ENCODE peak calls at places on chromosomes 2 and 18, in five cellular contexts. One of them, this sample, is unnamed.

GRCh38 chr18:39660141-39660540 is 2094.5 kb upstream of the CELF4 start:
- DNase-seq in MV-4-11: no peak
- DNase-seq in heart left ventricle: no peak
- DNase-seq in OCI-LY7: no peak
- DNase-seq in dermis microvascular lymphatic vessel endothelial cell: no peak
- DNase-seq in this sample: no peak

GRCh38 chr2:62469558-62469957 is 36.4 kb downstream of the TMEM17 start:
- DNase-seq in MV-4-11: no peak
- DNase-seq in heart left ventricle: no peak
- DNase-seq in OCI-LY7: no peak
- DNase-seq in dermis microvascular lymphatic vessel endothelial cell: no peak
- DNase-seq in this sample: no peak

GRCh38 chr18:74373428-74373827 is 57.8 kb downstream of the C18orf63 start:
- DNase-seq in MV-4-11: no peak
- DNase-seq in heart left ventricle: no peak
- DNase-seq in OCI-LY7: no peak
- DNase-seq in dermis microvascular lymphatic vessel endothelial cell: no peak
- DNase-seq in this sample: no peak

GRCh38 chr18:25827961-25828561 is 262.4 kb downstream of the SS18 start:
- DNase-seq in MV-4-11: no peak
- DNase-seq in heart left ventricle: no peak
- DNase-seq in OCI-LY7: no peak
- DNase-seq in dermis microvascular lymphatic vessel endothelial cell: peak; percentile 52
- DNase-seq in this sample: peak; percentile 34

GRCh38 chr2:240286596-240286995 is 146.1 kb upstream of the OTOS start:
- DNase-seq in MV-4-11: no peak
- DNase-seq in heart left ventricle: no peak
- DNase-seq in OCI-LY7: no peak
- DNase-seq in dermis microvascular lymphatic vessel endothelial cell: no peak
- DNase-seq in this sample: no peak

GRCh38 chr18:62518460-62519375 is 4.1 kb upstream of the ZCCHC2 start:
- DNase-seq in MV-4-11: no peak
- DNase-seq in heart left ventricle: no peak
- DNase-seq in OCI-LY7: no peak
- DNase-seq in dermis microvascular lymphatic vessel endothelial cell: no peak
- DNase-seq in this sample: no peak

GRCh38 chr2:112629224-112629623 is 16.5 kb upstream of the SLC20A1 start:
- DNase-seq in MV-4-11: no peak
- DNase-seq in heart left ventricle: no peak
- DNase-seq in OCI-LY7: no peak
- DNase-seq in dermis microvascular lymphatic vessel endothelial cell: no peak
- DNase-seq in this sample: no peak

GRCh38 chr2:172323256-172323655 is 104.1 kb upstream of the ITGA6 start:
- DNase-seq in MV-4-11: no peak
- DNase-seq in heart left ventricle: no peak
- DNase-seq in OCI-LY7: no peak
- DNase-seq in dermis microvascular lymphatic vessel endothelial cell: no peak
- DNase-seq in this sample: no peak

GRCh38 chr2:188979730-188980123 is 5.6 kb downstream of the COL3A1 start:
- DNase-seq in MV-4-11: no peak
- DNase-seq in heart left ventricle: no peak
- DNase-seq in OCI-LY7: no peak
- DNase-seq in dermis microvascular lymphatic vessel endothelial cell: no peak
- DNase-seq in this sample: no peak

GRCh38 chr18:59729781-59730180 is 32.6 kb upstream of the CCBE1 start:
- DNase-seq in MV-4-11: no peak
- DNase-seq in heart left ventricle: no peak
- DNase-seq in OCI-LY7: no peak
- DNase-seq in dermis microvascular lymphatic vessel endothelial cell: no peak
- DNase-seq in this sample: no peak

GRCh38 chr2:99205491-99205890 is 24.5 kb downstream of the MRPL30 start:
- DNase-seq in MV-4-11: no peak
- DNase-seq in heart left ventricle: no peak
- DNase-seq in OCI-LY7: no peak
- DNase-seq in dermis microvascular lymphatic vessel endothelial cell: no peak
- DNase-seq in this sample: peak; percentile 73

GRCh38 chr2:237529452-237530402 is 36.6 kb upstream of the PRLH start:
- DNase-seq in MV-4-11: peak; percentile 95
- DNase-seq in heart left ventricle: no peak
- DNase-seq in OCI-LY7: peak; percentile 66
- DNase-seq in dermis microvascular lymphatic vessel endothelial cell: no peak
- DNase-seq in this sample: no peak

GRCh38 chr18:2486426-2486825 is 84.9 kb downstream of the METTL4 start:
- DNase-seq in MV-4-11: no peak
- DNase-seq in heart left ventricle: no peak
- DNase-seq in OCI-LY7: no peak
- DNase-seq in dermis microvascular lymphatic vessel endothelial cell: no peak
- DNase-seq in this sample: no peak

GRCh38 chr2:168751104-168751768 is 51.2 kb upstream of the NOSTRIN start:
- DNase-seq in MV-4-11: no peak
- DNase-seq in heart left ventricle: no peak
- DNase-seq in OCI-LY7: no peak
- DNase-seq in dermis microvascular lymphatic vessel endothelial cell: no peak
- DNase-seq in this sample: no peak

GRCh38 chr2:39724828-39725144 is 54.3 kb downstream of the THUMPD2 start:
- DNase-seq in MV-4-11: no peak
- DNase-seq in heart left ventricle: no peak
- DNase-seq in OCI-LY7: no peak
- DNase-seq in dermis microvascular lymphatic vessel endothelial cell: no peak
- DNase-seq in this sample: no peak

GRCh38 chr2:217061916-217062315 is 202.1 kb upstream of the TNP1 start:
- DNase-seq in MV-4-11: no peak
- DNase-seq in heart left ventricle: no peak
- DNase-seq in OCI-LY7: no peak
- DNase-seq in dermis microvascular lymphatic vessel endothelial cell: no peak
- DNase-seq in this sample: no peak